ENCODE peak calls at places on chromosome 17, in nine cellular contexts. Z is stimulated activated CD8-positive, alpha-beta memory T cell treated with anti-CD3 and anti-CD28 coated beads, Interleukin-2, amount 100 ng/mL, for 48 hours; H is LoVo; Q is T-cell; R is NCI-H460; M is amniotic stem cell; D is Peyer's patch; E is substantia nigra; O is DND-41. V is an unnamed sample.

GRCh38 chr17:2416010-2416734 is 15.3 kb upstream of the MNT start:
- DNase-seq in Z (peak; percentile 71), H (peak; percentile 84), Q (peak; percentile 73), R (peak; percentile 84), M (peak; percentile 41), D (peak; percentile 92), E (peak; percentile 73), O (peak; percentile 85), V (peak; percentile 83)

GRCh38 chr17:78899361-78900260 is 3.4 kb downstream of the CEP295NL start:
- DNase-seq in Z (no peak), H (no peak), Q (no peak), R (no peak), M (no peak), D (no peak), E (peak; percentile 77), O (no peak), V (peak; percentile 69)

GRCh38 chr17:76534831-76535732 is 2.4 kb downstream of the CYGB start:
- DNase-seq in Z (no peak), H (no peak), Q (no peak), R (no peak), M (no peak), D (no peak), E (no peak), O (no peak), V (no peak)

GRCh38 chr17:80254396-80255241 is 6.0 kb upstream of the RNF213 start:
- DNase-seq in Z (no peak), H (peak; percentile 91), Q (peak; percentile 18), R (peak; percentile 95), M (peak; percentile 77), D (no peak), E (no peak), O (peak; percentile 84), V (peak; percentile 67)

GRCh38 chr17:4249452-4250029 is 14.2 kb downstream of the ANKFY1 start:
- DNase-seq in Z (no peak), H (peak; percentile 53), Q (no peak), R (peak; percentile 34), M (no peak), D (no peak), E (no peak), O (no peak), V (peak; percentile 7)

GRCh38 chr17:17760872-17761550 is 75.8 kb downstream of the SREBF1 start:
- DNase-seq in Z (no peak), H (no peak), Q (no peak), R (no peak), M (no peak), D (no peak), E (no peak), O (no peak), V (no peak)

GRCh38 chr17:4968916-4969550 is 1.4 kb upstream of the SPAG7 start:
- DNase-seq in Z (no peak), H (peak; percentile 51), Q (no peak), R (peak; percentile 95), M (peak; percentile 91), D (peak; percentile 51), E (no peak), O (no peak), V (no peak)

GRCh38 chr17:35448214-35448898 is at the start of gene SLFN13:
- DNase-seq in Z (peak; percentile 92), H (no peak), Q (peak; percentile 81), R (peak; percentile 11), M (no peak), D (peak; percentile 71), E (peak; percentile 3), O (peak; percentile 80), V (peak; percentile 79)

GRCh38 chr17:27384261-27384701 is 72.0 kb upstream of the KSR1 start:
- DNase-seq in Z (no peak), H (peak; percentile 51), Q (no peak), R (peak; percentile 59), M (peak; percentile 89), D (no peak), E (peak; percentile 56), O (no peak), V (peak; percentile 29)

V was measured in Calu3.